ENCODE peak calls at places on chromosomes 4 and X, in four cellular contexts. R, D, H and S are unnamed samples.

GRCh38 chrX:41265615-41266014 is 68.3 kb upstream of the DDX3X start:
- DNase-seq in R (no peak), D (peak), H (no peak), S (peak)

GRCh38 chrX:136112781-136113180 is 34.6 kb upstream of the FHL1 start:
- DNase-seq in R (no peak), D (no peak), H (no peak), S (no peak)

GRCh38 chr4:44716597-44716996 is 9.8 kb downstream of the GNPDA2 start:
- DNase-seq in R (no peak), D (no peak), H (no peak), S (no peak)

GRCh38 chr4:38774181-38774580 is 8.6 kb downstream of the TLR10 start:
- DNase-seq in R (no peak), D (no peak), H (no peak), S (no peak)

GRCh38 chrX:12360389-12360788 is 222.1 kb downstream of the FRMPD4 start:
- DNase-seq in R (no peak), D (peak), H (no peak), S (no peak)

GRCh38 chr4:109435635-109436034 is 2.0 kb downstream of the SEC24B start:
- DNase-seq in R (no peak), D (no peak), H (no peak), S (no peak)

GRCh38 chrX:1657367-1658082 is 42.7 kb downstream of the ASMT start:
- DNase-seq in R (peak), D (no peak), H (no peak), S (no peak)

GRCh38 chr4:75902352-75902751 is at the start of gene PPEF2:
- DNase-seq in R (no peak), D (no peak), H (no peak), S (no peak)

GRCh38 chr4:90603540-90603939 is 476.3 kb downstream of the CCSER1 start:
- DNase-seq in R (no peak), D (no peak), H (no peak), S (no peak)

GRCh38 chr4:83356899-83357661 is 22.4 kb upstream of the HPSE start:
- DNase-seq in R (no peak), D (peak), H (peak), S (no peak)

GRCh38 chr4:110501826-110502225 is 25.9 kb downstream of the ENPEP start:
- DNase-seq in R (no peak), D (no peak), H (no peak), S (no peak)

GRCh38 chr4:8653326-8654000 is 60.9 kb downstream of the CPZ start:
- DNase-seq in R (peak), D (no peak), H (no peak), S (no peak)

GRCh38 chr4:1413687-1414479 is 7.6 kb upstream of the NKX1-1 start:
- DNase-seq in R (no peak), D (no peak), H (no peak), S (peak)

GRCh38 chrX:634306-634958 is 3.8 kb downstream of the SHOX start:
- DNase-seq in R (peak), D (no peak), H (no peak), S (no peak)

GRCh38 chr4:15198070-15198727 is 195.9 kb downstream of the CPEB2 start:
- DNase-seq in R (no peak), D (peak), H (no peak), S (no peak)

GRCh38 chr4:87512400-87512799 is 16.8 kb downstream of the SPARCL1 start:
- DNase-seq in R (no peak), D (no peak), H (no peak), S (no peak)

GRCh38 chr4:8871417-8872401 is at the start of gene HMX1:
- DNase-seq in R (no peak), D (no peak), H (no peak), S (no peak)

GRCh38 chr4:74056858-74057562 is 18.5 kb upstream of the CXCL3 start:
- DNase-seq in R (no peak), D (peak), H (no peak), S (no peak)

GRCh38 chrX:45745479-45745878 is 544.8 kb upstream of the DIPK2B start:
- DNase-seq in R (no peak), D (no peak), H (no peak), S (no peak)

GRCh38 chrX:11427082-11428033 is 134.1 kb downstream of the AMELX start:
- DNase-seq in R (peak), D (no peak), H (no peak), S (no peak)

DNA sequence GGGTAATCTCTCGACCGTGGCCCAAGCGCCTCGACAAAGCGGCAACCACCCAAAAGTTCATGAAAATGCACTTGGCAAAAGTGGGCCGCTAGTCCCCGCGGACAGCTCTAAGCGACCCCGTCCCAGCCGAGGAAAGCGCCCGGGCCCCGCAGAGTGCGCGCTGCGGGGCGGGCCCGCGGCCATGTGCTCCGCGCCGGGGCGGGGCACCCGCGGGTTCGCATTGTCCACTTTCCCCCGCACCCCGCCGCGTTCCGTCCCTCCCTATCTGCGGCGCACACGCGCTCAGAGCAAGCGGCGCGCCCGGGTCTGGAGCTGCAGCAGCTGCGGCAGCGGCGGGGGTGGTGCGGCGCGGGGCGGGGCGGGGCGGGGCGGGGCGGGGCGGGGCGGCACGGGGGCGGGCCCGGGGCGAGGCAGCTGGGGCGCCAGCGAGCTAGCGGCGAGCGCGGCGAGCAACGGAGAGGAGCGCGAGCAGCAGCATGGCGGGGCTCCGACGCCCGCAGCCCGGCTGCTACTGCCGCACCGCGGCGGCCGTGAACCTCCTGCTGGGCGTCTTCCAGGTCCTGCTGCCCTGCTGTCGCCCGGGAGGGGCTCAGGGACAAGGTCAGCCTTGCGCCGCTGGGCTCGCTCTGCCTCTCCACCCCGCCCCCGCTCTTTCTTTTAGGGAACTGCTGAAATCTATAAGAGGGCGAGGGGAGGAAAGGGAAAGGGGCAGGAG is at the start of gene TMEM131L:
- DNase-seq in R (peak), D (peak), H (no peak), S (no peak)
- TF ChIP-seq CTCF in R (peak), D (peak), H (no peak), S (no peak)

DNA sequence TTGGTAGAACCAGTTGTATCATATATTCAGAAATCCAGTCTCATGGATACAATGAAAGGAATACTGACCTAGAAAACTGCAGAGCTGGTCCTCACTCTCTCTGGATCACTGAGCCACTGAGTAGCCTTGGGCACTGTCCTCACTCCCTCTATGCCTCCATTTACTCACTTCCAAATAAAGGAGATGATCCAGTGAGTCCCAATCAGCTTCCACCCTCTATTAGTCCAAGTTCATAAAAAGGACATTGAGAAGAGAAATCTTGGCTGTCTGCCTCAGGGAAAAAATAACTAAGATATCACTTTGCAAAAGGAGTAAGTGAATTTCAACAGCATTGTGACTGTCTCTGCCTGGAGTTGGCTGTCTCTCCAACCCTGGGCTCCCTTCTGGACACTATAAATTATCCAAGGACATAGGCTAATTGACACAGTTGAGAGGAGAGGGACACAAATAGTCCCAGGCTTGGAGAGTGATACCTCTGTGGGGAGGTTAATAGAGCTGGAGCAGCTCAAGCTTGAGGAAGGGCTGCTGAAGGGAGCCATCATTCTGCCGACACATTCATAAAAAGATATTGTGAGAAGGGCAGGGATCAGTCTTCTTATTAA is 572.3 kb downstream of the RAB28 start:
- DNase-seq in R (no peak), D (no peak), H (no peak), S (no peak)
- TF ChIP-seq CTCF in R (no peak), D (no peak), H (no peak), S (no peak)

GRCh38 chrX:50618788-50619558 is 148.3 kb upstream of the DGKK start:
- DNase-seq in R (no peak), D (no peak), H (no peak), S (no peak)
- TF ChIP-seq CTCF in R (no peak), D (no peak), H (no peak), S (no peak)

GRCh38 chr4:121308828-121309227 is 72.0 kb downstream of the QRFPR start:
- DNase-seq in R (no peak), D (no peak), H (no peak), S (no peak)

GRCh38 chr4:121304843-121305348 is 75.9 kb downstream of the QRFPR start:
- DNase-seq in R (no peak), D (no peak), H (no peak), S (no peak)

GRCh38 chr4:121306932-121307331 is 73.9 kb downstream of the QRFPR start:
- DNase-seq in R (no peak), D (no peak), H (no peak), S (no peak)

GRCh38 chr4:121308328-121308663 is 72.5 kb downstream of the QRFPR start:
- DNase-seq in R (no peak), D (no peak), H (no peak), S (no peak)

GRCh38 chr4:121307441-121308327 is 73.1 kb downstream of the QRFPR start:
- DNase-seq in R (no peak), D (peak), H (peak), S (no peak)
- TF ChIP-seq CTCF in R (peak), D (peak), H (peak), S (peak)

GRCh38 chrX:50204364-50204899 is at the start of gene CCNB3:
- DNase-seq in R (peak), D (peak), H (peak), S (peak)
- TF ChIP-seq CTCF in R (peak), D (peak), H (peak), S (peak)

DNA sequence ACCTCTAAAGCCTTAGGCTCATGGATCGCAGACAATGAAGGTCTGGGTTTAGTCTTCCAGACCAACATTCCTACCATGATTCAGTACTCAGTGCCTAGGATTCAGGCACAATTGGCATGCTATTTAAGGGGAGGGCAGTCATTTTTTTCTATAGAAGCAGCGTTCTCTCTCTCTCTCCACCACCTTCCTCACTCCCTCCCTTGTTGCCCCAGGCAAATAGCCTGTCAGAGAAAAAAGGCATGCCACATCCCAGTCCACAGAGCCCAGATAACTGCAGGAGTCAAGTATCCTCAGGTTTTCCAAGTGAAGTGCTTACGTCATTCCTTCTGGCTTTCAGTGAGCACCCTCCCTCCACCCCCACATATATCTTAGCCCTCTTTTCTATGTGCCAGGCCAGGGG is 533.0 kb downstream of the BCOR start:
- DNase-seq in R (no peak), D (no peak), H (no peak), S (no peak)
- TF ChIP-seq CTCF in R (no peak), D (no peak), H (no peak), S (no peak)

GRCh38 chr4:140626982-140627381 is 58.2 kb upstream of the UCP1 start:
- DNase-seq in R (no peak), D (no peak), H (no peak), S (no peak)
- TF ChIP-seq CTCF in R (no peak), D (peak), H (no peak), S (no peak)

GRCh38 chr4:26877417-26877816 is 16.8 kb downstream of the STIM2 start:
- DNase-seq in R (no peak), D (no peak), H (no peak), S (no peak)

GRCh38 chr4:26877946-26878345 is 17.3 kb downstream of the STIM2 start:
- DNase-seq in R (no peak), D (no peak), H (no peak), S (no peak)

GRCh38 chr4:26884486-26884988 is 23.9 kb downstream of the STIM2 start:
- DNase-seq in R (no peak), D (no peak), H (no peak), S (no peak)

GRCh38 chr4:26878729-26879415 is 18.2 kb downstream of the STIM2 start:
- DNase-seq in R (no peak), D (no peak), H (no peak), S (no peak)

GRCh38 chr4:26879805-26880204 is 19.2 kb downstream of the STIM2 start:
- DNase-seq in R (no peak), D (no peak), H (no peak), S (no peak)
- TF ChIP-seq CTCF in R (no peak), D (no peak), H (no peak), S (no peak)